ENCODE peak calls at places on chromosomes 7 and 10, in four cellular contexts. P is osteoblast, F is RWPE2, R is brain microvascular endothelial cell. O is an unnamed sample.

GRCh38 chr10:111348049-111348448 is 271.2 kb downstream of the ADRA2A start:
- DNase-seq in F (no peak), R (no peak), P (no peak), O (no peak)

GRCh38 chr10:52484426-52485065 is 170.5 kb downstream of the DKK1 start:
- DNase-seq in P (no peak), F (no peak), R (no peak), O (no peak)

GRCh38 chr7:54622696-54623309 is 80.6 kb downstream of the VSTM2A start:
- DNase-seq in R (no peak), P (no peak), F (no peak), O (no peak)

GRCh38 chr10:123808873-123809272 is 82.7 kb downstream of the CPXM2 start:
- DNase-seq in R (peak), F (no peak), P (no peak), O (peak)

GRCh38 chr10:59181668-59182067 is 5.2 kb downstream of the PHYHIPL start:
- DNase-seq in R (peak), F (no peak), P (peak), O (peak)

GRCh38 chr7:46321556-46322205 is 400.6 kb upstream of the IGFBP3 start:
- DNase-seq in F (no peak), R (peak), P (peak), O (no peak)

GRCh38 chr10:24238527-24239247 is 29.7 kb downstream of the KIAA1217 start:
- DNase-seq in P (no peak), F (no peak), R (no peak), O (peak)

GRCh38 chr10:119305860-119306513 is 98.6 kb downstream of the GRK5 start:
- DNase-seq in P (peak), R (peak), F (peak), O (peak)

GRCh38 chr10:8365935-8366911 is 311.7 kb downstream of the GATA3 start:
- DNase-seq in R (no peak), P (no peak), F (peak), O (peak)

GRCh38 chr10:119640384-119640783 is 10.8 kb upstream of the BAG3 start:
- DNase-seq in P (no peak), R (no peak), F (no peak), O (no peak)

GRCh38 chr7:45696476-45696875 is 122.3 kb downstream of the ADCY1 start:
- DNase-seq in P (no peak), R (no peak), F (no peak), O (no peak)

GRCh38 chr10:93435621-93436385 is 46.3 kb downstream of the MYOF start:
- DNase-seq in F (no peak), P (no peak), R (peak), O (no peak)

GRCh38 chr10:36725581-36726520 is 399.5 kb upstream of the ANKRD30A start:
- DNase-seq in F (peak), R (peak), P (peak), O (peak)

GRCh38 chr7:108093903-108094302 is 36.3 kb downstream of the LAMB4 start:
- DNase-seq in P (peak), R (no peak), F (no peak), O (no peak)

GRCh38 chr7:100779359-100779758 is 46.0 kb downstream of the ZAN start:
- DNase-seq in P (no peak), R (no peak), F (no peak), O (no peak)

GRCh38 chr7:155576900-155577508 is 30.6 kb upstream of the CNPY1 start:
- DNase-seq in F (no peak), R (no peak), P (peak), O (no peak)

GRCh38 chr7:22159341-22159740 is 197.6 kb downstream of the RAPGEF5 start:
- DNase-seq in R (no peak), F (no peak), P (no peak), O (no peak)

GRCh38 chr10:131536676-131537075 is 225.2 kb upstream of the TCERG1L start:
- DNase-seq in R (no peak), P (no peak), F (no peak), O (no peak)

GRCh38 chr7:137801003-137801402 is 45.8 kb downstream of the DGKI start:
- DNase-seq in P (no peak), F (no peak), R (peak), O (peak)

GRCh38 chr7:52779004-52779403 is 256.4 kb upstream of the POM121L12 start:
- DNase-seq in F (no peak), P (no peak), R (no peak), O (no peak)

GRCh38 chr7:34096777-34097176 is 191.4 kb downstream of the BMPER start:
- DNase-seq in P (no peak), F (no peak), R (no peak), O (no peak)

GRCh38 chr7:23247602-23248335 is 1.2 kb downstream of the GPNMB start:
- DNase-seq in R (no peak), F (no peak), P (peak), O (no peak)

GRCh38 chr7:50793115-50793946 is 10.6 kb upstream of the GRB10 start:
- DNase-seq in P (peak), R (peak), F (no peak), O (peak)

GRCh38 chr7:50793947-50794570 is 11.4 kb upstream of the GRB10 start:
- DNase-seq in R (no peak), F (no peak), P (no peak), O (no peak)

GRCh38 chr7:50792342-50793114 is 9.8 kb upstream of the GRB10 start:
- DNase-seq in R (peak), P (peak), F (no peak), O (peak)

GRCh38 chr7:50791921-50792341 is 9.2 kb upstream of the GRB10 start:
- DNase-seq in F (no peak), P (peak), R (peak), O (peak)

GRCh38 chr7:50791363-50791762 is 8.7 kb upstream of the GRB10 start:
- DNase-seq in P (no peak), F (no peak), R (no peak), O (no peak)
- H3K4me3 ChIP-seq in P (peak), F (peak), R (peak), O (no peak)

DNA sequence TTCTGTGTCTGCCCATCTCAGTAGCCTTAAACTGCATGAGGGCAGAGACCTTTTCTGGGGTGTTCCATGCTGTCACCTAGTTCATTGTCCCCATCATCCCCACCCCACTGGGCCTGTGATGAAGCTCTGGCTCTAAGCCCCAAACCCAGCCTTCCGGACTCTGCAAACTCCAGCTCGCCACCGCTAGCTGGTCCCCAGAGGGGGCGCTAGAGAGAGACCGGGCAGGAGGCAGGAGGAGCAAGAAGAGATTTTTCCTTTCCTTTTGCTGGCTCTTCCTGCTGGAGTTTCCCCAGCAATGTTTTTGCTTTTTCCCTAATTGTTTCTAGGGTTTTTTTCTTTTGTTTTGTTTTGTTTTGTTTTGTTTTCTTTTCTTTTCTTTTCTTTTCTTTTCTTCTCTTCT is 234.4 kb downstream of the TEX36 start:
- DNase-seq in P (no peak), R (no peak), F (no peak), O (peak)
- TF ChIP-seq CTCF in P (peak), R (peak), F (peak), O (peak)

DNA sequence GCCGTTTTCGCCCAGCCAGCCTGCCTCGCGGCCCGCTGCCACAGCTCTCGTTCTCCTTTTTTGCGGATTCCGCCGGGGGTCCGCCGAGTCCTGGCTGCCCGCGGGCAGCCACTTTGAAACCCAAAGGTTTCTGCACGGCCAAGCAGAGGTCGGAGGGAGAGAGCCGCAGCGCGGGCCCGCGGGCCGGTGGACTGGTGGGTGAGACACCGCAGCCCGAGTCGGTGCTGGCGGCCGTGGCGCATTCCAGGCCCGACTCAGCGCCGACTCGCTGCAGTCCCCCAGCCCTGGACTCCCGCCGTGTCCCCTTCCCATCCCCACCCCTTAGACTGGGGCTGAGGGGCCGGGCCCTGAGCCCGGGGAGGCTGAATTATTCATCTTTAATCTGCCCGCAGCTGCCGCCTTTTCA is 2.4 kb downstream of the PAX2 start:
- DNase-seq in R (no peak), P (peak), F (no peak), O (no peak)
- H3K4me3 ChIP-seq in R (no peak), P (no peak), F (no peak), O (no peak)

GRCh38 chr7:106891545-106892410 is 26.7 kb downstream of the PIK3CG start:
- DNase-seq in P (no peak), R (no peak), F (no peak), O (peak)
- TF ChIP-seq CTCF in P (no peak), R (peak), F (no peak), O (no peak)

DNA sequence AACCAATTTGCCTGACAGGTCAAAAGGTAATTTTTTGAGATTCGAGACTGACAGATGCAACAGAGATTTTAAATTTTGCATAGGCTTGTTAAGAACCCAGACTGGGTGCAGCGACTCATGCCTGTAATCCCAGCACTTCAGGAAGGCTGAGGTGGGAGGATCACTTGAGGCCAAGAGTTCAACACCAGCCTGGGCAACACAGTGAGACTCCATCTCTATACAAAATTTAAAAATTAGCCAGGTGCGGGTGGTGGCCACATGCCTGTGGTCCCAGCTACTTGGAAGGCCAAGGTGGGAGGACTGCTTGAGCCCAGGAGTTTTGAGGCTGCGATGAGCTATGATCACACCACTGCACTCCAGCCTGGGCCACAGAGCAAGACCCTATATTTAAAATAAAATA is 34.6 kb downstream of the AMZ1 start:
- DNase-seq in R (no peak), F (peak), P (no peak), O (no peak)
- H3K4me3 ChIP-seq in R (no peak), F (no peak), P (no peak), O (no peak)

DNA sequence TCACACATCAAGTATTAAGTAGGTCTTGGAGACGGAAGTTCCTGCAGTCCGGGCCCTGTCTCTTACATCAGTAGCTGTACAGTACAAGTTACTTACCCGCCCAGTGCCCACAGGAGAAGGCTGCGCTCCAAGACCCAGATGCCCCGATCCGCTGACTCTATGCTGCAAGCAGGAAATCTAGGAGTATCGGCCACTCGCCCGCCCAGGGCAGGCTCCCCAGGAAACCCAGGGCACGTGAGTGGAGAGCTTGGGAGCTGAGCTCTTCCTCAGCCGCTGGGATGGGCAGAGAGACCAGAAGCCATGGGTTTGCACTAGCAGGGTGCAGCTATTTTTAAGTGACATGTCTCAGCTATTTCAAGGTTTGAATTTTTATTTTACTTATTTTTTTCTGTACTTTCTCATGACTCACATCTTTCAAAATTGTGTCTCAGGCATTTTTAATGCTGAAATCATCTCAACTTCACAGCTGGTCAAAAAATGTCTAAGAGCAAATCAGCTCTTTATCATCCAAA is 1.9 kb upstream of the GPER1 start:
- DNase-seq in F (no peak), R (no peak), P (peak), O (no peak)
- TF ChIP-seq CTCF in F (no peak), R (no peak), P (no peak), O (no peak)

DNA sequence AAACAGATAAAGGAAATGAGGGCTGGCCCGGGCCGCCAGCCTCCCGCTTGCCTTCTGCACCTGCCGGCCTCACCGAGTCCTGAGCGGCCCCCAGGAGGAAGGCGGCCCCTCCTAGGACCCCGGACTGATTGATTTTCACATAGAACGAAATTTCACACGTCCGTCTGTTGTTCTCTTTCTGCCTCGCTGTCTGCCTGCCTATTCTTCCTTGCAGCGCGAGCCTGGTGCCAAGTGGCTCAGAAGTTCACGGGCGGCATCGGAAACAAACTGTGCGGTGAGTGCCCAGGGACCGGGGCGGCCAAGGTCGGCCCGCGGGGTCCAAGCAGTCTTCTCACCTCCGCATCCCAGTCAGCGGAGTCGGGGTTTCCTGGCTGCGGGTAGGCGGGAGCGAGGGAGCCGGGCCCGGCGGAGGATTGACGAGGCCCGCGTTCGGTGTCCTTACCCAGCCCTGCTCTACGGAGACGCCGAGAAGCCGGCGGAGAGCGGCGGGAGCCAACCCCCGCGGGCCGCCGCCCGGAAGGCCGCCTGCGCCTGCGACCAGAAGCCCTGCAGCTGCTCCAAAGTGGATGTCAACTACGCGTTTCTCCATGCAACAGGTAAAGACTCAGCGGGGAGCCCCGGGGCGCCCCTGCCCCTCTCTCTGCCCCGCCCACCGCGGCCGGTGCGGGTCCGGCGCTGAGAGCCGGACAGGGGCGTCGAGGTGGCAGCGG is 977 bp downstream of the GAD2 start:
- DNase-seq in P (no peak), F (no peak), R (no peak), O (no peak)
- H3K4me3 ChIP-seq in P (no peak), F (no peak), R (no peak), O (no peak)

O was measured in epithelial cell of esophagus.